ENCODE peak calls at places on chromosomes 5 and 9, in six cellular contexts. One of them, this sample, is unnamed. For H3K36me3 and H3K4me1, the result is how much of the 10 kb centered on the place peaks cover.

GRCh38 chr5:122500245-122501086 is 188.4 kb downstream of the SNCAIP start:
- DNase-seq in RWPE2: no peak
- DNase-seq in thyroid gland: peak
- DNase-seq in PC-9: peak
- DNase-seq in CD8-positive, alpha-beta T cell: no peak
- DNase-seq in endothelial cell of umbilical vein: peak
- DNase-seq in this sample: peak

GRCh38 chr5:53569486-53569885 is 9.0 kb downstream of the NDUFS4 start:
- DNase-seq in PC-9: no peak
- DNase-seq in endothelial cell of umbilical vein: peak
- DNase-seq in RWPE2: no peak
- DNase-seq in thyroid gland: no peak
- DNase-seq in CD8-positive, alpha-beta T cell: no peak
- DNase-seq in this sample: no peak

GRCh38 chr5:178449163-178450060 is 140.8 kb downstream of the COL23A1 start:
- DNase-seq in CD8-positive, alpha-beta T cell: no peak
- DNase-seq in thyroid gland: peak
- DNase-seq in endothelial cell of umbilical vein: peak
- DNase-seq in PC-9: no peak
- DNase-seq in RWPE2: no peak
- DNase-seq in this sample: no peak

GRCh38 chr9:113599647-113600476 is 136.3 kb downstream of the RGS3 start:
- DNase-seq in PC-9: no peak
- DNase-seq in thyroid gland: no peak
- DNase-seq in endothelial cell of umbilical vein: peak
- DNase-seq in CD8-positive, alpha-beta T cell: no peak
- DNase-seq in RWPE2: no peak
- DNase-seq in this sample: peak

GRCh38 chr9:14313378-14313940 is 482 bp downstream of the NFIB start:
- DNase-seq in thyroid gland: peak
- DNase-seq in CD8-positive, alpha-beta T cell: no peak
- DNase-seq in endothelial cell of umbilical vein: peak
- DNase-seq in RWPE2: no peak
- DNase-seq in PC-9: peak
- DNase-seq in this sample: no peak

GRCh38 chr5:79436224-79436623 is 77.7 kb downstream of the HOMER1 start:
- DNase-seq in RWPE2: no peak
- DNase-seq in CD8-positive, alpha-beta T cell: no peak
- DNase-seq in PC-9: no peak
- DNase-seq in endothelial cell of umbilical vein: no peak
- DNase-seq in thyroid gland: no peak
- DNase-seq in this sample: peak

GRCh38 chr9:37283730-37284235 is 138.7 kb upstream of the GRHPR start:
- DNase-seq in thyroid gland: no peak
- DNase-seq in RWPE2: no peak
- DNase-seq in PC-9: no peak
- DNase-seq in CD8-positive, alpha-beta T cell: no peak
- DNase-seq in endothelial cell of umbilical vein: peak
- DNase-seq in this sample: peak

GRCh38 chr5:148860599-148860998 is 34.2 kb downstream of the ADRB2 start:
- DNase-seq in thyroid gland: no peak
- DNase-seq in CD8-positive, alpha-beta T cell: no peak
- DNase-seq in RWPE2: no peak
- DNase-seq in PC-9: no peak
- DNase-seq in endothelial cell of umbilical vein: no peak
- DNase-seq in this sample: no peak

GRCh38 chr9:35675732-35676392 is 2.1 kb downstream of the CA9 start:
- DNase-seq in thyroid gland: peak
- DNase-seq in RWPE2: no peak
- DNase-seq in CD8-positive, alpha-beta T cell: no peak
- DNase-seq in endothelial cell of umbilical vein: peak
- DNase-seq in PC-9: no peak
- DNase-seq in this sample: no peak

GRCh38 chr9:106324071-106324470 is 538.9 kb upstream of the ZNF462 start:
- DNase-seq in endothelial cell of umbilical vein: no peak
- DNase-seq in PC-9: no peak
- DNase-seq in RWPE2: no peak
- DNase-seq in CD8-positive, alpha-beta T cell: no peak
- DNase-seq in thyroid gland: no peak
- DNase-seq in this sample: no peak

GRCh38 chr5:455806-456205 is 12.8 kb downstream of the EXOC3 start:
- DNase-seq in RWPE2: no peak
- DNase-seq in thyroid gland: no peak
- DNase-seq in CD8-positive, alpha-beta T cell: no peak
- DNase-seq in PC-9: no peak
- DNase-seq in endothelial cell of umbilical vein: no peak
- DNase-seq in this sample: no peak

GRCh38 chr5:454936-455335 is 12.0 kb downstream of the EXOC3 start:
- DNase-seq in thyroid gland: no peak
- DNase-seq in endothelial cell of umbilical vein: no peak
- DNase-seq in RWPE2: peak
- DNase-seq in CD8-positive, alpha-beta T cell: no peak
- DNase-seq in PC-9: no peak
- DNase-seq in this sample: no peak

GRCh38 chr5:453725-454481 is 10.9 kb downstream of the EXOC3 start:
- DNase-seq in endothelial cell of umbilical vein: no peak
- DNase-seq in PC-9: no peak
- DNase-seq in RWPE2: peak
- DNase-seq in thyroid gland: no peak
- DNase-seq in CD8-positive, alpha-beta T cell: no peak
- DNase-seq in this sample: no peak

GRCh38 chr5:451587-452458 is 8.8 kb downstream of the EXOC3 start:
- DNase-seq in CD8-positive, alpha-beta T cell: no peak
- DNase-seq in endothelial cell of umbilical vein: no peak
- DNase-seq in RWPE2: no peak
- DNase-seq in PC-9: no peak
- DNase-seq in thyroid gland: no peak
- DNase-seq in this sample: no peak

GRCh38 chr5:452856-453710 is 10.1 kb downstream of the EXOC3 start:
- DNase-seq in RWPE2: peak
- DNase-seq in CD8-positive, alpha-beta T cell: no peak
- DNase-seq in PC-9: no peak
- DNase-seq in thyroid gland: no peak
- DNase-seq in endothelial cell of umbilical vein: no peak
- DNase-seq in this sample: no peak
- H3K36me3 ChIP-seq in RWPE2: half or more
- H3K36me3 ChIP-seq in CD8-positive, alpha-beta T cell: under half
- H3K36me3 ChIP-seq in PC-9: half or more
- H3K36me3 ChIP-seq in thyroid gland: half or more
- H3K36me3 ChIP-seq in endothelial cell of umbilical vein: under half
- H3K36me3 ChIP-seq in this sample: under half

GRCh38 chr5:135053278-135053677 is 19.2 kb upstream of the PITX1 start:
- DNase-seq in PC-9: no peak
- DNase-seq in CD8-positive, alpha-beta T cell: no peak
- DNase-seq in RWPE2: no peak
- DNase-seq in endothelial cell of umbilical vein: no peak
- DNase-seq in thyroid gland: no peak
- DNase-seq in this sample: no peak
- H3K4me1 ChIP-seq in PC-9: under half
- H3K4me1 ChIP-seq in CD8-positive, alpha-beta T cell: under half
- H3K4me1 ChIP-seq in RWPE2: under half
- H3K4me1 ChIP-seq in endothelial cell of umbilical vein: under half
- H3K4me1 ChIP-seq in thyroid gland: under half
- H3K4me1 ChIP-seq in this sample: under half

GRCh38 chr9:133103987-133104505 is 17.0 kb downstream of the RALGDS start:
- DNase-seq in endothelial cell of umbilical vein: no peak
- DNase-seq in PC-9: no peak
- DNase-seq in thyroid gland: no peak
- DNase-seq in RWPE2: peak
- DNase-seq in CD8-positive, alpha-beta T cell: no peak
- DNase-seq in this sample: no peak
- H3K36me3 ChIP-seq in endothelial cell of umbilical vein: half or more
- H3K36me3 ChIP-seq in PC-9: under half
- H3K36me3 ChIP-seq in thyroid gland: half or more
- H3K36me3 ChIP-seq in RWPE2: half or more
- H3K36me3 ChIP-seq in CD8-positive, alpha-beta T cell: half or more
- H3K36me3 ChIP-seq in this sample: under half

GRCh38 chr5:142683885-142684505 is 1.9 kb downstream of the FGF1 start:
- DNase-seq in PC-9: no peak
- DNase-seq in thyroid gland: no peak
- DNase-seq in RWPE2: no peak
- DNase-seq in endothelial cell of umbilical vein: no peak
- DNase-seq in CD8-positive, alpha-beta T cell: no peak
- DNase-seq in this sample: no peak

GRCh38 chr5:142684508-142685031 is 1.3 kb downstream of the FGF1 start:
- DNase-seq in RWPE2: no peak
- DNase-seq in endothelial cell of umbilical vein: peak
- DNase-seq in PC-9: no peak
- DNase-seq in CD8-positive, alpha-beta T cell: no peak
- DNase-seq in thyroid gland: peak
- DNase-seq in this sample: peak

GRCh38 chr5:142686968-142687367 is 1.1 kb upstream of the FGF1 start:
- DNase-seq in CD8-positive, alpha-beta T cell: no peak
- DNase-seq in thyroid gland: no peak
- DNase-seq in RWPE2: no peak
- DNase-seq in PC-9: no peak
- DNase-seq in endothelial cell of umbilical vein: no peak
- DNase-seq in this sample: no peak

GRCh38 chr5:142686210-142686734 is 382 bp upstream of the FGF1 start:
- DNase-seq in PC-9: no peak
- DNase-seq in endothelial cell of umbilical vein: no peak
- DNase-seq in thyroid gland: peak
- DNase-seq in CD8-positive, alpha-beta T cell: no peak
- DNase-seq in RWPE2: no peak
- DNase-seq in this sample: peak

DNA sequence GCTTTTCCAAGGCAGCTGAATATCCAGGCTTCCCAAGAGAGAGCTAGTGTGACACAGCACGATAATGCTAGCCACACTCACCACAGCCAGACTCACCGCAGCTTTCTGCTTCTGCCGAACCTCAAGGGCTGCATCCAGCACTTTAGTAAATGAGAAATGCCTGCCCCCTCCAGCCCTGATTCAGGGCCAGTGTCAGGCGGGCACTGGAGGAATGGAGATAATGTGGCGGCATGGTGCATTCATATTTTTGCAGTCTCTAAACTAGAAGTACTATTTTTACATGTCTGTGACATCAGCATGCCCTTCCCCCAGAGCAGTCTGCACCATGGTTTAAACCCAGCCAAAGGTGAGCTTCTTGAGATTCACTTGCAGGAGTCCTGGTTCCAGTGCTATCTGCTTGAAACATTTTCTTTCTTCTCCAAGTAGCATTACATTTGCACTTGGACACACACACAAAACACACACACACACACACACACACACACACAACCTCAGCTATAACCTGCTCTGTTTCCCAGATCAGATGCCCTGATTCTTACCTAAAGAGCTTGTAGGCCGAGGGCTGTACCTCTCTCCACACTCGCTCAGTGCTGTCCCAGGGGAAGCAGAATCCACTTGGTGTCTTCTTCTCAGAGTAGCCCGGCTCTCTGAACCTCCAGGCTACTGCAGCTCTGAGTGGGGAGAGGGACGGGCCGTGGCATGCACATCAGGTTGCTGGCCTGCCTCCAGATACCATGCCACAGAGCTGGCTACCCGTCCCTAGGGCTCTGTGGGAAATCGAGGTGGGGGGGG is at the start of gene FGF1:
- DNase-seq in endothelial cell of umbilical vein: no peak
- DNase-seq in RWPE2: peak
- DNase-seq in PC-9: peak
- DNase-seq in CD8-positive, alpha-beta T cell: no peak
- DNase-seq in thyroid gland: peak
- DNase-seq in this sample: peak
- H3K4me1 ChIP-seq in endothelial cell of umbilical vein: under half
- H3K4me1 ChIP-seq in RWPE2: under half
- H3K4me1 ChIP-seq in PC-9: under half
- H3K4me1 ChIP-seq in CD8-positive, alpha-beta T cell: under half
- H3K4me1 ChIP-seq in thyroid gland: under half
- H3K4me1 ChIP-seq in this sample: under half

GRCh38 chr5:141976176-141976575 is 7.3 kb downstream of the RNF14 start:
- DNase-seq in PC-9: no peak
- DNase-seq in RWPE2: no peak
- DNase-seq in CD8-positive, alpha-beta T cell: no peak
- DNase-seq in thyroid gland: no peak
- DNase-seq in endothelial cell of umbilical vein: no peak
- DNase-seq in this sample: no peak
- H3K36me3 ChIP-seq in PC-9: under half
- H3K36me3 ChIP-seq in RWPE2: half or more
- H3K36me3 ChIP-seq in CD8-positive, alpha-beta T cell: under half
- H3K36me3 ChIP-seq in thyroid gland: under half
- H3K36me3 ChIP-seq in endothelial cell of umbilical vein: under half
- H3K36me3 ChIP-seq in this sample: under half

GRCh38 chr9:92764988-92765936 is 629 bp upstream of the BICD2 start:
- DNase-seq in thyroid gland: peak
- DNase-seq in CD8-positive, alpha-beta T cell: peak
- DNase-seq in PC-9: peak
- DNase-seq in RWPE2: peak
- DNase-seq in endothelial cell of umbilical vein: peak
- DNase-seq in this sample: peak

GRCh38 chr9:92762196-92762595 is 2.4 kb downstream of the BICD2 start:
- DNase-seq in thyroid gland: no peak
- DNase-seq in endothelial cell of umbilical vein: no peak
- DNase-seq in CD8-positive, alpha-beta T cell: no peak
- DNase-seq in PC-9: no peak
- DNase-seq in RWPE2: no peak
- DNase-seq in this sample: no peak

GRCh38 chr9:92762781-92763708 is 1.6 kb downstream of the BICD2 start:
- DNase-seq in PC-9: no peak
- DNase-seq in endothelial cell of umbilical vein: no peak
- DNase-seq in thyroid gland: peak
- DNase-seq in CD8-positive, alpha-beta T cell: no peak
- DNase-seq in RWPE2: no peak
- DNase-seq in this sample: no peak

GRCh38 chr9:92764381-92764987 is at the start of gene BICD2:
- DNase-seq in endothelial cell of umbilical vein: peak
- DNase-seq in thyroid gland: no peak
- DNase-seq in RWPE2: no peak
- DNase-seq in CD8-positive, alpha-beta T cell: no peak
- DNase-seq in PC-9: no peak
- DNase-seq in this sample: no peak

GRCh38 chr9:92763721-92764380 is 782 bp downstream of the BICD2 start:
- DNase-seq in thyroid gland: peak
- DNase-seq in endothelial cell of umbilical vein: peak
- DNase-seq in RWPE2: no peak
- DNase-seq in PC-9: peak
- DNase-seq in CD8-positive, alpha-beta T cell: no peak
- DNase-seq in this sample: no peak
- H3K4me1 ChIP-seq in thyroid gland: under half
- H3K4me1 ChIP-seq in endothelial cell of umbilical vein: under half
- H3K4me1 ChIP-seq in RWPE2: under half
- H3K4me1 ChIP-seq in PC-9: under half
- H3K4me1 ChIP-seq in CD8-positive, alpha-beta T cell: under half
- H3K4me1 ChIP-seq in this sample: under half

GRCh38 chr5:32232441-32233219 is 58.5 kb upstream of the GOLPH3 start:
- DNase-seq in endothelial cell of umbilical vein: peak
- DNase-seq in PC-9: peak
- DNase-seq in thyroid gland: peak
- DNase-seq in RWPE2: no peak
- DNase-seq in CD8-positive, alpha-beta T cell: peak
- DNase-seq in this sample: peak

GRCh38 chr5:32231929-32232328 is 57.8 kb upstream of the GOLPH3 start:
- DNase-seq in CD8-positive, alpha-beta T cell: no peak
- DNase-seq in thyroid gland: no peak
- DNase-seq in endothelial cell of umbilical vein: no peak
- DNase-seq in PC-9: no peak
- DNase-seq in RWPE2: no peak
- DNase-seq in this sample: no peak

GRCh38 chr5:32231241-32231640 is 57.1 kb upstream of the GOLPH3 start:
- DNase-seq in PC-9: no peak
- DNase-seq in endothelial cell of umbilical vein: no peak
- DNase-seq in CD8-positive, alpha-beta T cell: no peak
- DNase-seq in thyroid gland: no peak
- DNase-seq in RWPE2: no peak
- DNase-seq in this sample: no peak

GRCh38 chr5:32233696-32234447 is 59.8 kb upstream of the GOLPH3 start:
- DNase-seq in thyroid gland: peak
- DNase-seq in PC-9: no peak
- DNase-seq in endothelial cell of umbilical vein: peak
- DNase-seq in RWPE2: no peak
- DNase-seq in CD8-positive, alpha-beta T cell: no peak
- DNase-seq in this sample: peak

GRCh38 chr5:32233220-32233695 is 59.1 kb upstream of the GOLPH3 start:
- DNase-seq in endothelial cell of umbilical vein: no peak
- DNase-seq in CD8-positive, alpha-beta T cell: no peak
- DNase-seq in RWPE2: no peak
- DNase-seq in PC-9: no peak
- DNase-seq in thyroid gland: peak
- DNase-seq in this sample: no peak
- H3K36me3 ChIP-seq in endothelial cell of umbilical vein: under half
- H3K36me3 ChIP-seq in CD8-positive, alpha-beta T cell: under half
- H3K36me3 ChIP-seq in RWPE2: under half
- H3K36me3 ChIP-seq in PC-9: under half
- H3K36me3 ChIP-seq in thyroid gland: under half
- H3K36me3 ChIP-seq in this sample: under half

This sample was measured in astrocyte.